ENCODE peak calls at places on chromosomes 12 and 14, in nine cellular contexts. One of them, this sample, is unnamed.

GRCh38 chr12:123131879-123132402 is 18.9 kb downstream of the PITPNM2 start:
- DNase-seq in stimulated activated CD8-positive, alpha-beta memory T cell treated with anti-CD3 and anti-CD28 coated beads, Interleukin-4, amount 100 ng/mL, for 4 hours: no peak
- DNase-seq in NCI-H1048: no peak
- DNase-seq in H4: no peak
- DNase-seq in RCC 7860: no peak
- DNase-seq in spleen: peak
- DNase-seq in glutamatergic neuron: no peak
- DNase-seq in GM13977: no peak
- DNase-seq in stimulated activated CD4-positive, alpha-beta T cell treated with anti-CD3 and anti-CD28 coated beads, Interleukin-15, amount 100 ng/mL, for 48 hours: no peak
- DNase-seq in this sample: no peak

GRCh38 chr12:124568431-124569374 is 1.3 kb upstream of the NCOR2 start:
- DNase-seq in RCC 7860: no peak
- DNase-seq in stimulated activated CD8-positive, alpha-beta memory T cell treated with anti-CD3 and anti-CD28 coated beads, Interleukin-4, amount 100 ng/mL, for 4 hours: no peak
- DNase-seq in NCI-H1048: no peak
- DNase-seq in GM13977: peak
- DNase-seq in stimulated activated CD4-positive, alpha-beta T cell treated with anti-CD3 and anti-CD28 coated beads, Interleukin-15, amount 100 ng/mL, for 48 hours: no peak
- DNase-seq in H4: peak
- DNase-seq in spleen: no peak
- DNase-seq in glutamatergic neuron: peak
- DNase-seq in this sample: peak

GRCh38 chr14:75258079-75258802 is 20.4 kb upstream of the FOS start:
- DNase-seq in spleen: no peak
- DNase-seq in GM13977: no peak
- DNase-seq in H4: no peak
- DNase-seq in stimulated activated CD8-positive, alpha-beta memory T cell treated with anti-CD3 and anti-CD28 coated beads, Interleukin-4, amount 100 ng/mL, for 4 hours: no peak
- DNase-seq in NCI-H1048: no peak
- DNase-seq in RCC 7860: no peak
- DNase-seq in stimulated activated CD4-positive, alpha-beta T cell treated with anti-CD3 and anti-CD28 coated beads, Interleukin-15, amount 100 ng/mL, for 48 hours: no peak
- DNase-seq in glutamatergic neuron: no peak
- DNase-seq in this sample: no peak

GRCh38 chr12:94172973-94173372 is 24.6 kb downstream of the PLXNC1 start:
- DNase-seq in spleen: no peak
- DNase-seq in NCI-H1048: no peak
- DNase-seq in RCC 7860: no peak
- DNase-seq in GM13977: no peak
- DNase-seq in stimulated activated CD8-positive, alpha-beta memory T cell treated with anti-CD3 and anti-CD28 coated beads, Interleukin-4, amount 100 ng/mL, for 4 hours: no peak
- DNase-seq in glutamatergic neuron: no peak
- DNase-seq in H4: peak
- DNase-seq in stimulated activated CD4-positive, alpha-beta T cell treated with anti-CD3 and anti-CD28 coated beads, Interleukin-15, amount 100 ng/mL, for 48 hours: no peak
- DNase-seq in this sample: no peak

GRCh38 chr14:64089920-64090319 is 204.3 kb downstream of the ESR2 start:
- DNase-seq in GM13977: no peak
- DNase-seq in H4: no peak
- DNase-seq in stimulated activated CD4-positive, alpha-beta T cell treated with anti-CD3 and anti-CD28 coated beads, Interleukin-15, amount 100 ng/mL, for 48 hours: no peak
- DNase-seq in spleen: no peak
- DNase-seq in RCC 7860: no peak
- DNase-seq in NCI-H1048: no peak
- DNase-seq in glutamatergic neuron: no peak
- DNase-seq in stimulated activated CD8-positive, alpha-beta memory T cell treated with anti-CD3 and anti-CD28 coated beads, Interleukin-4, amount 100 ng/mL, for 4 hours: no peak
- DNase-seq in this sample: no peak

GRCh38 chr12:123150804-123151678 is at the start of gene PITPNM2:
- DNase-seq in stimulated activated CD4-positive, alpha-beta T cell treated with anti-CD3 and anti-CD28 coated beads, Interleukin-15, amount 100 ng/mL, for 48 hours: no peak
- DNase-seq in stimulated activated CD8-positive, alpha-beta memory T cell treated with anti-CD3 and anti-CD28 coated beads, Interleukin-4, amount 100 ng/mL, for 4 hours: no peak
- DNase-seq in spleen: peak
- DNase-seq in NCI-H1048: no peak
- DNase-seq in RCC 7860: peak
- DNase-seq in H4: no peak
- DNase-seq in GM13977: peak
- DNase-seq in glutamatergic neuron: peak
- DNase-seq in this sample: no peak

GRCh38 chr12:7612851-7613250 is 52.9 kb downstream of the APOBEC1 start:
- DNase-seq in H4: no peak
- DNase-seq in spleen: no peak
- DNase-seq in NCI-H1048: no peak
- DNase-seq in GM13977: no peak
- DNase-seq in glutamatergic neuron: no peak
- DNase-seq in stimulated activated CD8-positive, alpha-beta memory T cell treated with anti-CD3 and anti-CD28 coated beads, Interleukin-4, amount 100 ng/mL, for 4 hours: no peak
- DNase-seq in RCC 7860: no peak
- DNase-seq in stimulated activated CD4-positive, alpha-beta T cell treated with anti-CD3 and anti-CD28 coated beads, Interleukin-15, amount 100 ng/mL, for 48 hours: no peak
- DNase-seq in this sample: no peak

GRCh38 chr14:63205850-63206249 is 1.6 kb downstream of the RHOJ start:
- DNase-seq in GM13977: no peak
- DNase-seq in glutamatergic neuron: no peak
- DNase-seq in stimulated activated CD4-positive, alpha-beta T cell treated with anti-CD3 and anti-CD28 coated beads, Interleukin-15, amount 100 ng/mL, for 48 hours: no peak
- DNase-seq in RCC 7860: no peak
- DNase-seq in H4: no peak
- DNase-seq in stimulated activated CD8-positive, alpha-beta memory T cell treated with anti-CD3 and anti-CD28 coated beads, Interleukin-4, amount 100 ng/mL, for 4 hours: no peak
- DNase-seq in NCI-H1048: no peak
- DNase-seq in spleen: no peak
- DNase-seq in this sample: no peak

GRCh38 chr12:26539131-26539530 is 293.9 kb downstream of the ITPR2 start:
- DNase-seq in glutamatergic neuron: no peak
- DNase-seq in RCC 7860: no peak
- DNase-seq in H4: no peak
- DNase-seq in stimulated activated CD8-positive, alpha-beta memory T cell treated with anti-CD3 and anti-CD28 coated beads, Interleukin-4, amount 100 ng/mL, for 4 hours: no peak
- DNase-seq in spleen: no peak
- DNase-seq in stimulated activated CD4-positive, alpha-beta T cell treated with anti-CD3 and anti-CD28 coated beads, Interleukin-15, amount 100 ng/mL, for 48 hours: no peak
- DNase-seq in GM13977: no peak
- DNase-seq in NCI-H1048: no peak
- DNase-seq in this sample: no peak

GRCh38 chr12:76183459-76184186 is 99.1 kb upstream of the NAP1L1 start:
- DNase-seq in spleen: no peak
- DNase-seq in stimulated activated CD4-positive, alpha-beta T cell treated with anti-CD3 and anti-CD28 coated beads, Interleukin-15, amount 100 ng/mL, for 48 hours: peak
- DNase-seq in NCI-H1048: no peak
- DNase-seq in RCC 7860: peak
- DNase-seq in glutamatergic neuron: no peak
- DNase-seq in stimulated activated CD8-positive, alpha-beta memory T cell treated with anti-CD3 and anti-CD28 coated beads, Interleukin-4, amount 100 ng/mL, for 4 hours: no peak
- DNase-seq in GM13977: peak
- DNase-seq in H4: peak
- DNase-seq in this sample: no peak

GRCh38 chr14:85530626-85531025 is 682 bp downstream of the FLRT2 start:
- DNase-seq in H4: no peak
- DNase-seq in GM13977: no peak
- DNase-seq in NCI-H1048: no peak
- DNase-seq in stimulated activated CD4-positive, alpha-beta T cell treated with anti-CD3 and anti-CD28 coated beads, Interleukin-15, amount 100 ng/mL, for 48 hours: no peak
- DNase-seq in RCC 7860: no peak
- DNase-seq in stimulated activated CD8-positive, alpha-beta memory T cell treated with anti-CD3 and anti-CD28 coated beads, Interleukin-4, amount 100 ng/mL, for 4 hours: no peak
- DNase-seq in glutamatergic neuron: no peak
- DNase-seq in spleen: no peak
- DNase-seq in this sample: no peak

GRCh38 chr12:82383930-82384513 is 25.7 kb downstream of the METTL25 start:
- DNase-seq in H4: peak
- DNase-seq in stimulated activated CD8-positive, alpha-beta memory T cell treated with anti-CD3 and anti-CD28 coated beads, Interleukin-4, amount 100 ng/mL, for 4 hours: no peak
- DNase-seq in RCC 7860: peak
- DNase-seq in NCI-H1048: no peak
- DNase-seq in stimulated activated CD4-positive, alpha-beta T cell treated with anti-CD3 and anti-CD28 coated beads, Interleukin-15, amount 100 ng/mL, for 48 hours: no peak
- DNase-seq in spleen: no peak
- DNase-seq in GM13977: no peak
- DNase-seq in glutamatergic neuron: no peak
- DNase-seq in this sample: no peak

GRCh38 chr12:7994731-7995205 is 37.7 kb upstream of the FOXJ2 start:
- DNase-seq in stimulated activated CD8-positive, alpha-beta memory T cell treated with anti-CD3 and anti-CD28 coated beads, Interleukin-4, amount 100 ng/mL, for 4 hours: no peak
- DNase-seq in H4: peak
- DNase-seq in stimulated activated CD4-positive, alpha-beta T cell treated with anti-CD3 and anti-CD28 coated beads, Interleukin-15, amount 100 ng/mL, for 48 hours: no peak
- DNase-seq in RCC 7860: peak
- DNase-seq in glutamatergic neuron: no peak
- DNase-seq in GM13977: no peak
- DNase-seq in NCI-H1048: no peak
- DNase-seq in spleen: no peak
- DNase-seq in this sample: no peak

GRCh38 chr14:93234798-93235197 is 27.7 kb downstream of the UBR7 start:
- DNase-seq in GM13977: no peak
- DNase-seq in H4: peak
- DNase-seq in spleen: no peak
- DNase-seq in stimulated activated CD8-positive, alpha-beta memory T cell treated with anti-CD3 and anti-CD28 coated beads, Interleukin-4, amount 100 ng/mL, for 4 hours: no peak
- DNase-seq in NCI-H1048: no peak
- DNase-seq in stimulated activated CD4-positive, alpha-beta T cell treated with anti-CD3 and anti-CD28 coated beads, Interleukin-15, amount 100 ng/mL, for 48 hours: no peak
- DNase-seq in RCC 7860: peak
- DNase-seq in glutamatergic neuron: no peak
- DNase-seq in this sample: no peak

GRCh38 chr14:95240859-95241813 is 78.6 kb downstream of the CLMN start:
- DNase-seq in NCI-H1048: no peak
- DNase-seq in stimulated activated CD4-positive, alpha-beta T cell treated with anti-CD3 and anti-CD28 coated beads, Interleukin-15, amount 100 ng/mL, for 48 hours: no peak
- DNase-seq in GM13977: no peak
- DNase-seq in spleen: peak
- DNase-seq in stimulated activated CD8-positive, alpha-beta memory T cell treated with anti-CD3 and anti-CD28 coated beads, Interleukin-4, amount 100 ng/mL, for 4 hours: no peak
- DNase-seq in RCC 7860: no peak
- DNase-seq in glutamatergic neuron: no peak
- DNase-seq in H4: no peak
- DNase-seq in this sample: no peak

GRCh38 chr12:10956085-10956484 is 17.0 kb upstream of the TAS2R14 start:
- DNase-seq in glutamatergic neuron: no peak
- DNase-seq in stimulated activated CD4-positive, alpha-beta T cell treated with anti-CD3 and anti-CD28 coated beads, Interleukin-15, amount 100 ng/mL, for 48 hours: no peak
- DNase-seq in NCI-H1048: no peak
- DNase-seq in GM13977: no peak
- DNase-seq in H4: no peak
- DNase-seq in spleen: no peak
- DNase-seq in stimulated activated CD8-positive, alpha-beta memory T cell treated with anti-CD3 and anti-CD28 coated beads, Interleukin-4, amount 100 ng/mL, for 4 hours: no peak
- DNase-seq in RCC 7860: no peak
- DNase-seq in this sample: no peak

GRCh38 chr14:31283568-31284252 is 76.1 kb upstream of the HECTD1 start:
- DNase-seq in stimulated activated CD4-positive, alpha-beta T cell treated with anti-CD3 and anti-CD28 coated beads, Interleukin-15, amount 100 ng/mL, for 48 hours: no peak
- DNase-seq in glutamatergic neuron: no peak
- DNase-seq in H4: no peak
- DNase-seq in RCC 7860: no peak
- DNase-seq in NCI-H1048: no peak
- DNase-seq in stimulated activated CD8-positive, alpha-beta memory T cell treated with anti-CD3 and anti-CD28 coated beads, Interleukin-4, amount 100 ng/mL, for 4 hours: no peak
- DNase-seq in spleen: no peak
- DNase-seq in GM13977: no peak
- DNase-seq in this sample: peak

GRCh38 chr12:120369476-120370342 is 745 bp upstream of the MSI1 start:
- DNase-seq in glutamatergic neuron: no peak
- DNase-seq in NCI-H1048: no peak
- DNase-seq in RCC 7860: no peak
- DNase-seq in GM13977: no peak
- DNase-seq in H4: no peak
- DNase-seq in spleen: no peak
- DNase-seq in stimulated activated CD8-positive, alpha-beta memory T cell treated with anti-CD3 and anti-CD28 coated beads, Interleukin-4, amount 100 ng/mL, for 4 hours: no peak
- DNase-seq in stimulated activated CD4-positive, alpha-beta T cell treated with anti-CD3 and anti-CD28 coated beads, Interleukin-15, amount 100 ng/mL, for 48 hours: no peak
- DNase-seq in this sample: no peak

GRCh38 chr14:99389171-99389826 is 91.4 kb downstream of the SETD3 start:
- DNase-seq in spleen: no peak
- DNase-seq in stimulated activated CD4-positive, alpha-beta T cell treated with anti-CD3 and anti-CD28 coated beads, Interleukin-15, amount 100 ng/mL, for 48 hours: no peak
- DNase-seq in GM13977: peak
- DNase-seq in NCI-H1048: no peak
- DNase-seq in H4: no peak
- DNase-seq in stimulated activated CD8-positive, alpha-beta memory T cell treated with anti-CD3 and anti-CD28 coated beads, Interleukin-4, amount 100 ng/mL, for 4 hours: peak
- DNase-seq in RCC 7860: no peak
- DNase-seq in glutamatergic neuron: peak
- DNase-seq in this sample: no peak

GRCh38 chr12:129830796-129831195 is 73.0 kb downstream of the TMEM132D start:
- DNase-seq in glutamatergic neuron: no peak
- DNase-seq in stimulated activated CD4-positive, alpha-beta T cell treated with anti-CD3 and anti-CD28 coated beads, Interleukin-15, amount 100 ng/mL, for 48 hours: no peak
- DNase-seq in RCC 7860: no peak
- DNase-seq in H4: no peak
- DNase-seq in stimulated activated CD8-positive, alpha-beta memory T cell treated with anti-CD3 and anti-CD28 coated beads, Interleukin-4, amount 100 ng/mL, for 4 hours: no peak
- DNase-seq in spleen: no peak
- DNase-seq in GM13977: no peak
- DNase-seq in NCI-H1048: no peak
- DNase-seq in this sample: no peak

GRCh38 chr12:66129934-66130266 is 650 bp downstream of the LLPH start:
- DNase-seq in GM13977: peak
- DNase-seq in stimulated activated CD8-positive, alpha-beta memory T cell treated with anti-CD3 and anti-CD28 coated beads, Interleukin-4, amount 100 ng/mL, for 4 hours: no peak
- DNase-seq in spleen: no peak
- DNase-seq in RCC 7860: no peak
- DNase-seq in glutamatergic neuron: no peak
- DNase-seq in NCI-H1048: no peak
- DNase-seq in H4: no peak
- DNase-seq in stimulated activated CD4-positive, alpha-beta T cell treated with anti-CD3 and anti-CD28 coated beads, Interleukin-15, amount 100 ng/mL, for 48 hours: no peak
- DNase-seq in this sample: no peak

GRCh38 chr14:32998433-32998832 is 59.8 kb downstream of the NPAS3 start:
- DNase-seq in spleen: no peak
- DNase-seq in H4: peak
- DNase-seq in NCI-H1048: no peak
- DNase-seq in GM13977: no peak
- DNase-seq in RCC 7860: no peak
- DNase-seq in glutamatergic neuron: no peak
- DNase-seq in stimulated activated CD4-positive, alpha-beta T cell treated with anti-CD3 and anti-CD28 coated beads, Interleukin-15, amount 100 ng/mL, for 48 hours: no peak
- DNase-seq in stimulated activated CD8-positive, alpha-beta memory T cell treated with anti-CD3 and anti-CD28 coated beads, Interleukin-4, amount 100 ng/mL, for 4 hours: no peak
- DNase-seq in this sample: no peak